ENCODE peak calls at places on chromosomes 12 and 14, in ten cellular contexts. One of them, this sample, is unnamed.

GRCh38 chr12:21418403-21418802 is 19.1 kb upstream of the PYROXD1 start:
- DNase-seq in pancreas: no peak
- DNase-seq in RPMI7951: no peak
- DNase-seq in ELF-1: no peak
- DNase-seq in stimulated activated CD8-positive, alpha-beta memory T cell treated with anti-CD3 and anti-CD28 coated beads, Interleukin-7, amount 100 ng/mL, for 1 hour: no peak
- DNase-seq in NCI-H2171 treated with DMSO at 0.1 percent for 48 hours: no peak
- DNase-seq in NAMALWA: no peak
- DNase-seq in nucleus accumbens: no peak
- DNase-seq in PC-3: no peak
- DNase-seq in astrocyte of the spinal cord: no peak
- DNase-seq in this sample: no peak

GRCh38 chr14:34053666-34054065 is 102.8 kb upstream of the EGLN3 start:
- DNase-seq in pancreas: no peak
- DNase-seq in RPMI7951: peak; percentile 31
- DNase-seq in ELF-1: peak; percentile 36
- DNase-seq in stimulated activated CD8-positive, alpha-beta memory T cell treated with anti-CD3 and anti-CD28 coated beads, Interleukin-7, amount 100 ng/mL, for 1 hour: no peak
- DNase-seq in NCI-H2171 treated with DMSO at 0.1 percent for 48 hours: no peak
- DNase-seq in NAMALWA: no peak
- DNase-seq in nucleus accumbens: no peak
- DNase-seq in PC-3: no peak
- DNase-seq in astrocyte of the spinal cord: no peak
- DNase-seq in this sample: no peak

GRCh38 chr14:43754838-43755237 is 752.2 kb downstream of the FSCB start:
- DNase-seq in pancreas: no peak
- DNase-seq in RPMI7951: no peak
- DNase-seq in ELF-1: peak; percentile 16
- DNase-seq in stimulated activated CD8-positive, alpha-beta memory T cell treated with anti-CD3 and anti-CD28 coated beads, Interleukin-7, amount 100 ng/mL, for 1 hour: no peak
- DNase-seq in NCI-H2171 treated with DMSO at 0.1 percent for 48 hours: no peak
- DNase-seq in NAMALWA: no peak
- DNase-seq in nucleus accumbens: no peak
- DNase-seq in PC-3: no peak
- DNase-seq in astrocyte of the spinal cord: no peak
- DNase-seq in this sample: no peak

GRCh38 chr12:19440019-19440858 is 947 bp downstream of the AEBP2 start:
- DNase-seq in pancreas: peak; percentile 85
- DNase-seq in RPMI7951: peak; percentile 49
- DNase-seq in ELF-1: peak; percentile 60
- DNase-seq in stimulated activated CD8-positive, alpha-beta memory T cell treated with anti-CD3 and anti-CD28 coated beads, Interleukin-7, amount 100 ng/mL, for 1 hour: peak; percentile 28
- DNase-seq in NCI-H2171 treated with DMSO at 0.1 percent for 48 hours: peak; percentile 56
- DNase-seq in NAMALWA: peak; percentile 78
- DNase-seq in nucleus accumbens: peak; percentile 58
- DNase-seq in PC-3: peak; percentile 34
- DNase-seq in astrocyte of the spinal cord: peak; percentile 55
- DNase-seq in this sample: peak; percentile 27

GRCh38 chr14:34350903-34351302 is 111.1 kb downstream of the SPTSSA start:
- DNase-seq in pancreas: no peak
- DNase-seq in RPMI7951: no peak
- DNase-seq in ELF-1: no peak
- DNase-seq in stimulated activated CD8-positive, alpha-beta memory T cell treated with anti-CD3 and anti-CD28 coated beads, Interleukin-7, amount 100 ng/mL, for 1 hour: no peak
- DNase-seq in NCI-H2171 treated with DMSO at 0.1 percent for 48 hours: no peak
- DNase-seq in NAMALWA: no peak
- DNase-seq in nucleus accumbens: no peak
- DNase-seq in PC-3: no peak
- DNase-seq in astrocyte of the spinal cord: no peak
- DNase-seq in this sample: no peak

GRCh38 chr12:66196806-66197205 is 7.8 kb downstream of the IRAK3 start:
- DNase-seq in pancreas: no peak
- DNase-seq in RPMI7951: peak; percentile 31
- DNase-seq in ELF-1: no peak
- DNase-seq in stimulated activated CD8-positive, alpha-beta memory T cell treated with anti-CD3 and anti-CD28 coated beads, Interleukin-7, amount 100 ng/mL, for 1 hour: no peak
- DNase-seq in NCI-H2171 treated with DMSO at 0.1 percent for 48 hours: no peak
- DNase-seq in NAMALWA: peak; percentile 76
- DNase-seq in nucleus accumbens: no peak
- DNase-seq in PC-3: no peak
- DNase-seq in astrocyte of the spinal cord: no peak
- DNase-seq in this sample: no peak

GRCh38 chr14:34582117-34582680 is 42.7 kb upstream of the EAPP start:
- DNase-seq in pancreas: no peak
- DNase-seq in RPMI7951: no peak
- DNase-seq in ELF-1: no peak
- DNase-seq in stimulated activated CD8-positive, alpha-beta memory T cell treated with anti-CD3 and anti-CD28 coated beads, Interleukin-7, amount 100 ng/mL, for 1 hour: no peak
- DNase-seq in NCI-H2171 treated with DMSO at 0.1 percent for 48 hours: no peak
- DNase-seq in NAMALWA: no peak
- DNase-seq in nucleus accumbens: no peak
- DNase-seq in PC-3: no peak
- DNase-seq in astrocyte of the spinal cord: no peak
- DNase-seq in this sample: no peak

GRCh38 chr14:94770251-94770749 is 387 bp upstream of the GSC start:
- DNase-seq in pancreas: no peak
- DNase-seq in RPMI7951: no peak
- DNase-seq in ELF-1: peak; percentile 69
- DNase-seq in stimulated activated CD8-positive, alpha-beta memory T cell treated with anti-CD3 and anti-CD28 coated beads, Interleukin-7, amount 100 ng/mL, for 1 hour: no peak
- DNase-seq in NCI-H2171 treated with DMSO at 0.1 percent for 48 hours: no peak
- DNase-seq in NAMALWA: no peak
- DNase-seq in nucleus accumbens: no peak
- DNase-seq in PC-3: no peak
- DNase-seq in astrocyte of the spinal cord: no peak
- DNase-seq in this sample: no peak

GRCh38 chr12:128111333-128111732 is 155.6 kb upstream of the TMEM132C start:
- DNase-seq in pancreas: no peak
- DNase-seq in RPMI7951: no peak
- DNase-seq in ELF-1: no peak
- DNase-seq in stimulated activated CD8-positive, alpha-beta memory T cell treated with anti-CD3 and anti-CD28 coated beads, Interleukin-7, amount 100 ng/mL, for 1 hour: no peak
- DNase-seq in NCI-H2171 treated with DMSO at 0.1 percent for 48 hours: no peak
- DNase-seq in NAMALWA: no peak
- DNase-seq in nucleus accumbens: no peak
- DNase-seq in PC-3: no peak
- DNase-seq in astrocyte of the spinal cord: no peak
- DNase-seq in this sample: no peak

GRCh38 chr12:111426341-111427185 is 20.8 kb downstream of the SH2B3 start:
- DNase-seq in pancreas: no peak
- DNase-seq in RPMI7951: peak; percentile 64
- DNase-seq in ELF-1: no peak
- DNase-seq in stimulated activated CD8-positive, alpha-beta memory T cell treated with anti-CD3 and anti-CD28 coated beads, Interleukin-7, amount 100 ng/mL, for 1 hour: no peak
- DNase-seq in NCI-H2171 treated with DMSO at 0.1 percent for 48 hours: no peak
- DNase-seq in NAMALWA: no peak
- DNase-seq in nucleus accumbens: no peak
- DNase-seq in PC-3: peak; percentile 33
- DNase-seq in astrocyte of the spinal cord: no peak
- DNase-seq in this sample: no peak

GRCh38 chr12:62543741-62544140 is 77.1 kb downstream of the MON2 start:
- DNase-seq in pancreas: no peak
- DNase-seq in RPMI7951: no peak
- DNase-seq in ELF-1: no peak
- DNase-seq in stimulated activated CD8-positive, alpha-beta memory T cell treated with anti-CD3 and anti-CD28 coated beads, Interleukin-7, amount 100 ng/mL, for 1 hour: no peak
- DNase-seq in NCI-H2171 treated with DMSO at 0.1 percent for 48 hours: no peak
- DNase-seq in NAMALWA: no peak
- DNase-seq in nucleus accumbens: no peak
- DNase-seq in PC-3: no peak
- DNase-seq in astrocyte of the spinal cord: no peak
- DNase-seq in this sample: no peak

GRCh38 chr12:105109465-105110212 is 2.1 kb downstream of the WASHC4 start:
- DNase-seq in pancreas: no peak
- DNase-seq in RPMI7951: peak; percentile 42
- DNase-seq in ELF-1: peak; percentile 46
- DNase-seq in stimulated activated CD8-positive, alpha-beta memory T cell treated with anti-CD3 and anti-CD28 coated beads, Interleukin-7, amount 100 ng/mL, for 1 hour: no peak
- DNase-seq in NCI-H2171 treated with DMSO at 0.1 percent for 48 hours: no peak
- DNase-seq in NAMALWA: peak; percentile 58
- DNase-seq in nucleus accumbens: no peak
- DNase-seq in PC-3: peak; percentile 21
- DNase-seq in astrocyte of the spinal cord: peak; percentile 32
- DNase-seq in this sample: no peak

GRCh38 chr12:51441583-51441982 is 17.0 kb downstream of the SLC4A8 start:
- DNase-seq in pancreas: no peak
- DNase-seq in RPMI7951: peak; percentile 61
- DNase-seq in ELF-1: no peak
- DNase-seq in stimulated activated CD8-positive, alpha-beta memory T cell treated with anti-CD3 and anti-CD28 coated beads, Interleukin-7, amount 100 ng/mL, for 1 hour: no peak
- DNase-seq in NCI-H2171 treated with DMSO at 0.1 percent for 48 hours: no peak
- DNase-seq in NAMALWA: no peak
- DNase-seq in nucleus accumbens: peak; percentile 9
- DNase-seq in PC-3: no peak
- DNase-seq in astrocyte of the spinal cord: peak; percentile 80
- DNase-seq in this sample: no peak

GRCh38 chr14:93033983-93034670 is 81.6 kb downstream of the ITPK1 start:
- DNase-seq in pancreas: no peak
- DNase-seq in RPMI7951: no peak
- DNase-seq in ELF-1: no peak
- DNase-seq in stimulated activated CD8-positive, alpha-beta memory T cell treated with anti-CD3 and anti-CD28 coated beads, Interleukin-7, amount 100 ng/mL, for 1 hour: peak; percentile 26
- DNase-seq in NCI-H2171 treated with DMSO at 0.1 percent for 48 hours: no peak
- DNase-seq in NAMALWA: peak; percentile 52
- DNase-seq in nucleus accumbens: peak; percentile 37
- DNase-seq in PC-3: no peak
- DNase-seq in astrocyte of the spinal cord: no peak
- DNase-seq in this sample: peak; percentile 77

GRCh38 chr14:57574617-57575288 is 81.1 kb upstream of the CCDC198 start:
- DNase-seq in pancreas: no peak
- DNase-seq in RPMI7951: no peak
- DNase-seq in ELF-1: no peak
- DNase-seq in stimulated activated CD8-positive, alpha-beta memory T cell treated with anti-CD3 and anti-CD28 coated beads, Interleukin-7, amount 100 ng/mL, for 1 hour: no peak
- DNase-seq in NCI-H2171 treated with DMSO at 0.1 percent for 48 hours: peak; percentile 16
- DNase-seq in NAMALWA: no peak
- DNase-seq in nucleus accumbens: no peak
- DNase-seq in PC-3: peak; percentile 49
- DNase-seq in astrocyte of the spinal cord: no peak
- DNase-seq in this sample: no peak

GRCh38 chr12:131808744-131809371 is 19.3 kb upstream of the MMP17 start:
- DNase-seq in pancreas: no peak
- DNase-seq in RPMI7951: peak; percentile 60
- DNase-seq in ELF-1: peak; percentile 71
- DNase-seq in stimulated activated CD8-positive, alpha-beta memory T cell treated with anti-CD3 and anti-CD28 coated beads, Interleukin-7, amount 100 ng/mL, for 1 hour: no peak
- DNase-seq in NCI-H2171 treated with DMSO at 0.1 percent for 48 hours: no peak
- DNase-seq in NAMALWA: peak; percentile 23
- DNase-seq in nucleus accumbens: no peak
- DNase-seq in PC-3: no peak
- DNase-seq in astrocyte of the spinal cord: no peak
- DNase-seq in this sample: no peak

GRCh38 chr14:77120771-77121743 is 20.5 kb downstream of the ZDHHC22 start:
- DNase-seq in pancreas: no peak
- DNase-seq in RPMI7951: no peak
- DNase-seq in ELF-1: no peak
- DNase-seq in stimulated activated CD8-positive, alpha-beta memory T cell treated with anti-CD3 and anti-CD28 coated beads, Interleukin-7, amount 100 ng/mL, for 1 hour: no peak
- DNase-seq in NCI-H2171 treated with DMSO at 0.1 percent for 48 hours: peak; percentile 98
- DNase-seq in NAMALWA: peak; percentile 97
- DNase-seq in nucleus accumbens: no peak
- DNase-seq in PC-3: no peak
- DNase-seq in astrocyte of the spinal cord: no peak
- DNase-seq in this sample: no peak

GRCh38 chr14:49954171-49954631 is 61.3 kb downstream of the ARF6 start:
- DNase-seq in pancreas: no peak
- DNase-seq in RPMI7951: no peak
- DNase-seq in ELF-1: no peak
- DNase-seq in stimulated activated CD8-positive, alpha-beta memory T cell treated with anti-CD3 and anti-CD28 coated beads, Interleukin-7, amount 100 ng/mL, for 1 hour: no peak
- DNase-seq in NCI-H2171 treated with DMSO at 0.1 percent for 48 hours: no peak
- DNase-seq in NAMALWA: no peak
- DNase-seq in nucleus accumbens: no peak
- DNase-seq in PC-3: no peak
- DNase-seq in astrocyte of the spinal cord: no peak
- DNase-seq in this sample: no peak

GRCh38 chr14:90235179-90235976 is 21.0 kb upstream of the PSMC1 start:
- DNase-seq in pancreas: peak; percentile 59
- DNase-seq in RPMI7951: peak; percentile 43
- DNase-seq in ELF-1: peak; percentile 95
- DNase-seq in stimulated activated CD8-positive, alpha-beta memory T cell treated with anti-CD3 and anti-CD28 coated beads, Interleukin-7, amount 100 ng/mL, for 1 hour: peak; percentile 47
- DNase-seq in NCI-H2171 treated with DMSO at 0.1 percent for 48 hours: peak; percentile 73
- DNase-seq in NAMALWA: peak; percentile 75
- DNase-seq in nucleus accumbens: peak; percentile 33
- DNase-seq in PC-3: peak; percentile 83
- DNase-seq in astrocyte of the spinal cord: peak; percentile 61
- DNase-seq in this sample: peak; percentile 62

GRCh38 chr12:5441497-5442236 is 9.8 kb downstream of the NTF3 start:
- DNase-seq in pancreas: no peak
- DNase-seq in RPMI7951: peak; percentile 78
- DNase-seq in ELF-1: peak; percentile 77
- DNase-seq in stimulated activated CD8-positive, alpha-beta memory T cell treated with anti-CD3 and anti-CD28 coated beads, Interleukin-7, amount 100 ng/mL, for 1 hour: no peak
- DNase-seq in NCI-H2171 treated with DMSO at 0.1 percent for 48 hours: no peak
- DNase-seq in NAMALWA: no peak
- DNase-seq in nucleus accumbens: no peak
- DNase-seq in PC-3: peak; percentile 44
- DNase-seq in astrocyte of the spinal cord: peak; percentile 50
- DNase-seq in this sample: no peak

GRCh38 chr14:65225299-65226159 is 123.2 kb upstream of the MAX start:
- DNase-seq in pancreas: no peak
- DNase-seq in RPMI7951: no peak
- DNase-seq in ELF-1: no peak
- DNase-seq in stimulated activated CD8-positive, alpha-beta memory T cell treated with anti-CD3 and anti-CD28 coated beads, Interleukin-7, amount 100 ng/mL, for 1 hour: no peak
- DNase-seq in NCI-H2171 treated with DMSO at 0.1 percent for 48 hours: no peak
- DNase-seq in NAMALWA: no peak
- DNase-seq in nucleus accumbens: no peak
- DNase-seq in PC-3: no peak
- DNase-seq in astrocyte of the spinal cord: no peak
- DNase-seq in this sample: no peak

GRCh38 chr12:113130457-113131135 is 5.0 kb downstream of the RASAL1 start:
- DNase-seq in pancreas: peak; percentile 64
- DNase-seq in RPMI7951: peak; percentile 45
- DNase-seq in ELF-1: peak; percentile 51
- DNase-seq in stimulated activated CD8-positive, alpha-beta memory T cell treated with anti-CD3 and anti-CD28 coated beads, Interleukin-7, amount 100 ng/mL, for 1 hour: no peak
- DNase-seq in NCI-H2171 treated with DMSO at 0.1 percent for 48 hours: peak; percentile 55
- DNase-seq in NAMALWA: peak; percentile 64
- DNase-seq in nucleus accumbens: peak; percentile 53
- DNase-seq in PC-3: peak; percentile 30
- DNase-seq in astrocyte of the spinal cord: no peak
- DNase-seq in this sample: peak; percentile 65

GRCh38 chr12:49489154-49489553 is 49.7 kb upstream of the KCNH3 start:
- DNase-seq in pancreas: no peak
- DNase-seq in RPMI7951: no peak
- DNase-seq in ELF-1: no peak
- DNase-seq in stimulated activated CD8-positive, alpha-beta memory T cell treated with anti-CD3 and anti-CD28 coated beads, Interleukin-7, amount 100 ng/mL, for 1 hour: no peak
- DNase-seq in NCI-H2171 treated with DMSO at 0.1 percent for 48 hours: no peak
- DNase-seq in NAMALWA: no peak
- DNase-seq in nucleus accumbens: no peak
- DNase-seq in PC-3: no peak
- DNase-seq in astrocyte of the spinal cord: no peak
- DNase-seq in this sample: no peak

GRCh38 chr12:19461986-19462385 is 22.7 kb downstream of the AEBP2 start:
- DNase-seq in pancreas: no peak
- DNase-seq in RPMI7951: no peak
- DNase-seq in ELF-1: no peak
- DNase-seq in stimulated activated CD8-positive, alpha-beta memory T cell treated with anti-CD3 and anti-CD28 coated beads, Interleukin-7, amount 100 ng/mL, for 1 hour: no peak
- DNase-seq in NCI-H2171 treated with DMSO at 0.1 percent for 48 hours: no peak
- DNase-seq in NAMALWA: no peak
- DNase-seq in nucleus accumbens: no peak
- DNase-seq in PC-3: no peak
- DNase-seq in astrocyte of the spinal cord: no peak
- DNase-seq in this sample: no peak